ENCODE peak calls at places on chromosomes 12 and 14, in six cellular contexts. R, Z, G, P, T and K are unnamed samples.

GRCh38 chr12:11500861-11501230 is 105.5 kb upstream of the PRB2 start:
- ATAC-seq in R (no peak), Z (no peak), G (no peak), P (no peak), T (no peak), K (no peak)

GRCh38 chr14:96146131-96146771 is 58.4 kb upstream of the BDKRB2 start:
- ATAC-seq in R (no peak), Z (peak), G (no peak), P (no peak), T (no peak), K (peak)

GRCh38 chr12:123393747-123394146 is 9.8 kb downstream of the KMT5A start:
- ATAC-seq in R (no peak), Z (no peak), G (no peak), P (no peak), T (no peak), K (no peak)

GRCh38 chr12:131061041-131061806 is 107.5 kb downstream of the ADGRD1 start:
- ATAC-seq in R (no peak), Z (no peak), G (peak), P (peak), T (no peak), K (no peak)

GRCh38 chr12:48958049-48958388 is 732 bp upstream of the ARF3 start:
- ATAC-seq in R (no peak), Z (no peak), G (no peak), P (no peak), T (no peak), K (no peak)

GRCh38 chr12:125841332-125841731 is 776.1 kb downstream of the AACS start:
- ATAC-seq in R (no peak), Z (no peak), G (no peak), P (no peak), T (no peak), K (no peak)

GRCh38 chr14:34059925-34060746 is 109.3 kb upstream of the EGLN3 start:
- ATAC-seq in R (peak), Z (peak), G (peak), P (peak), T (peak), K (peak)

GRCh38 chr14:71636820-71637471 is 295.3 kb upstream of the RGS6 start:
- ATAC-seq in R (no peak), Z (no peak), G (peak), P (no peak), T (no peak), K (no peak)

GRCh38 chr12:13161172-13161571 is 35.4 kb upstream of the EMP1 start:
- ATAC-seq in R (no peak), Z (no peak), G (peak), P (peak), T (peak), K (no peak)

GRCh38 chr14:77488558-77488957 is 10.1 kb downstream of the ISM2 start:
- ATAC-seq in R (no peak), Z (no peak), G (no peak), P (no peak), T (no peak), K (no peak)

GRCh38 chr14:89417469-89418225 is 614 bp upstream of the FOXN3 start:
- ATAC-seq in R (peak), Z (peak), G (peak), P (peak), T (peak), K (peak)

GRCh38 chr14:52888159-52888558 is 62.7 kb downstream of the FERMT2 start:
- ATAC-seq in R (no peak), Z (no peak), G (no peak), P (no peak), T (no peak), K (no peak)

GRCh38 chr14:103730490-103731035 is 15.0 kb downstream of the ZFYVE21 start:
- ATAC-seq in R (peak), Z (no peak), G (peak), P (no peak), T (peak), K (peak)

GRCh38 chr12:68198490-68199086 is 27.0 kb downstream of the IL26 start:
- ATAC-seq in R (no peak), Z (no peak), G (no peak), P (no peak), T (no peak), K (no peak)

GRCh38 chr12:32365473-32366064 is 33.8 kb upstream of the FGD4 start:
- ATAC-seq in R (peak), Z (peak), G (peak), P (peak), T (peak), K (peak)

DNA sequence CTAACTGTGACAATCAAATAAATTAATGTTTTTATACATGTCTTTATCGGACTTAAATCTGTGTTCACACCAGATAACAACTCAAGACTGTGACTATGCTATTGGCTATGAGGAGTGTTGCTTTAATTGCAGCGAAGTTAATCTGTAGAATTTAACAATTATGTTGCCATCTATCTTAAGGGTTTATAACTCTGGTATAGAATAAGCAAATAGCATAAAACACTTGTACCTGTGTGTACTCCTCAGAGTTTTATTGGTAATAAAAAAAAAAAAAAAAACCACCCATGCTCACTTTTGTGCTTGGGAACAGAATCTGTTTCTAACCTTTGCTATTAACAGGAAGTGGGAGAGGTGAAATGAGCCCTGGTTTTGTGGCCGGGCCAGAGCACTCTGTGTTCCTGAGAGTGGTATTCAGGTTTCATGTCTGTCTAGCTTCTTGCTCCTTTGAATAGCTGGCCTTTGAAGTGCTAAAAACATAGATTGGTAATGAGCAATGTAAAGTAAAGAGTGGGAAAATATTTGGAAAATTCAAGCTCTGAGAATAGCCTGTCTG is 53.1 kb downstream of the PDE3A start:
- ATAC-seq in R (no peak), Z (no peak), G (peak), P (no peak), T (no peak), K (no peak)
- TF ChIP-seq POLR2A in R (no peak), Z (no peak), G (no peak), P (no peak), T (no peak), K (no peak)

DNA sequence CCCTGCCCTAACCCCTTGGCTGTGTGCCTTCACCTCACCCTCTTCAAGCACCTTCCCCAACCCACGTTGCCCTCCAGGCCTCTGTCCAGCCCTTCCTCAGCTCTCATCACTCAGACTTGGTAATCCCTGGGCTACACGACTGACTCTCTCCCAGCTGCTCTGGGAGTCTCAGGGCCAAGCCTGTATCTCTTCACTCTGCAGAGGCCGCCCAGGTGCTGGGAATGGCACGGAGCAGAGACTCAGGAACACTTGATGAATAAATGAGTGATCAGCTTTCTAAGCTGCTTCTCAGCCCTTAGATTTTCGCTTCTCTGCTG is 15.1 kb upstream of the CYP46A1 start:
- ATAC-seq in R (peak), Z (no peak), G (no peak), P (no peak), T (no peak), K (no peak)
- H3K27ac ChIP-seq in R (no peak), Z (no peak), G (no peak), P (no peak), T (no peak), K (no peak)

DNA sequence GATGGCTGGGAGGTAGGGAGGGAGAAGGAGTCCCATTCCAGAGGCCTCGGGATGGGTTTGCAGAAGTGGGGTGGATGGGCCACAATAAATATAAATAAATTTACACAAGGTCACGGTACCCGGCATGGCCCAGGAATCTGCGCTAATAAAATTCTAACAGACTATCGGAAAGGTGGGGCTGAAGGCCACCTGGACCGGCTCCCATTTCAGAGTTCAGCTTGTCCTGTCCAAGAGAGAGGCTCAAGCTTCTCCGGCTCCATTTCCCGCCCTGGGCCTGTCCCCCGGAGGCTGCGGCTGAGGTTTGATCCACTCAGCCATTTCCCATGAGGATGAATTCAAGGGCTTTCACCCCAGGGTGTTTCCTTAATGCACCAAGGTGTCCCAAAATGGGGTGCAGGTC is 30.2 kb downstream of the FOXN4 start:
- ATAC-seq in R (no peak), Z (no peak), G (no peak), P (no peak), T (no peak), K (no peak)
- TF ChIP-seq POLR2AphosphoS5 in R (no peak), Z (no peak), G (no peak), P (no peak), T (no peak), K (no peak)

DNA sequence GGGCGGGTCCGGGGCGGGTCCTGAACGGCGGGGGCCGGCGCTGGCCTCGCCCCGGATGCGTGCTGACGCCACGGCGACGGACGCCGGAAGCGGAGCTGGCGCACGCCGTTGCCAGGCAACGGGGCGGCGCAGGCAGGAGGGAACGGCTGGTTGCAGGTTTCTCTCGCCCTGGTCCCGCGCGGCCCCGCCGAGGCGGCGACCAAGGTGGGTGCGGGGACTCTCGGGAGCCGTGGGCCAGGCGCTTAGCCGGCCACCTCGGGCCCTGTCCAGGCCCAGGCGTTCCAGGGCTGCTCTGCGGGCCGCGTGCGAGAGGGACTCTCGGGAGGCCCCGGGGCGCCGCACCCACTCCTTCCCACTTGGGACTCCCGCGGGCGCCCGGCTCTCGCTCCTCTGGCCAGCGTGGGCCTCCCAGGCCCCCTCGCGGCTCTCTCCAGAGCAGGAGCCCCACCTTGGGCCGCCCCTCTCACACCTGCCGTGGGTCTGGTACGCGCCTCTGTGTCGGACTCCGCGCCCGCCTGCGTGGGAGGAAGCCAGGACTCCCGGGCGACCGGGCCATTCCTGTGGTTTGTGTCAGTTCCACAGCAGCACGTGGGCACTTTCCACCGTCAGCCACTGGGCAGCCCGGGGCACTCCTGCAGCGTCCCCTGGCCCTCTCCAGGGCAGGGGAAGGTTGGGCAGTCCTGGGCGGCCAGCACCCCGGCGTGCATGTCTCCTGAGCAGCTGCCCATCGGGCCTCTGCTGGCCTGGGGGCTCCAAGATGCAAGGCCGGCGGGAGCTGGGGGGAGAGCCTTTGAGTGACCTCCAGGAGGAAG is at the start of gene CLBA1:
- ATAC-seq in R (peak), Z (peak), G (peak), P (peak), T (peak), K (peak)
- TF ChIP-seq POLR2A in R (no peak), Z (peak), G (peak), P (peak), T (no peak), K (peak)

GRCh38 chr12:6771509-6772330 is 600 bp upstream of the LAG3 start:
- ATAC-seq in R (no peak), Z (no peak), G (no peak), P (no peak), T (no peak), K (peak)
- H3K27ac ChIP-seq in R (no peak), Z (peak), G (no peak), P (peak), T (no peak), K (peak)

GRCh38 chr12:38905480-38906351 is at the start of gene CPNE8:
- ATAC-seq in R (peak), Z (peak), G (peak), P (peak), T (peak), K (peak)

GRCh38 chr12:38907171-38907923 is 2.0 kb upstream of the CPNE8 start:
- ATAC-seq in R (no peak), Z (no peak), G (no peak), P (no peak), T (no peak), K (no peak)

GRCh38 chr12:38906482-38907170 is 1.2 kb upstream of the CPNE8 start:
- ATAC-seq in R (peak), Z (peak), G (peak), P (peak), T (peak), K (peak)

GRCh38 chr12:38903596-38903995 is 1.8 kb downstream of the CPNE8 start:
- ATAC-seq in R (no peak), Z (no peak), G (no peak), P (no peak), T (no peak), K (no peak)

DNA sequence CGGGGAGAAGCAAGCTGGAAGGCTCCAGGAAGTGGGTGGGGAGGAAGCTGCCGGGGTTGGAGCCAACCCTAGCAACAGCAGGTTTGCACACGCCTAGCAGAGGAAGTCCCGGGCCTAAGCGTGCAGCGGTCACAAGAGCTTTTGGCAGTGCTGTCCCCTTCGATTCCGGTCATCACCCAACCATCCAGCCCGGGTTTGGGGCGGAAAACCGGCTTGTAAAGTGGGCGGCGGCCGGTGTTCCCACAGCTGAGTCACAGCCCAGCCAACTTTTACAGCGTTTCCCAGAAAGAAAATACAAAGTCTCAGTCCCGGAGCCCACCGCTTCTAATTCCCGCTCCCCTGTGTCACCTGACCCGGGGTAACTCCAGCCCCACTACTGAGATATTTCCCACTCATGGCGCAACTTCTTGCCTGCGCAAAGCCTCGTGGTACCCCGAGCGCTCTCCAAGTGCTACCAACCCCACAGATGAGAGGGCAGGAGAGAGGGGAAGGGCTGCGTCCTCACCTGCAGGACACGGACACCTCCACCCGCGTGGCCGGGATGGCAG is 385 bp downstream of the CPNE8 start:
- ATAC-seq in R (peak), Z (peak), G (peak), P (peak), T (peak), K (peak)
- TF ChIP-seq POLR2AphosphoS5 in R (no peak), Z (peak), G (peak), P (peak), T (no peak), K (peak)

DNA sequence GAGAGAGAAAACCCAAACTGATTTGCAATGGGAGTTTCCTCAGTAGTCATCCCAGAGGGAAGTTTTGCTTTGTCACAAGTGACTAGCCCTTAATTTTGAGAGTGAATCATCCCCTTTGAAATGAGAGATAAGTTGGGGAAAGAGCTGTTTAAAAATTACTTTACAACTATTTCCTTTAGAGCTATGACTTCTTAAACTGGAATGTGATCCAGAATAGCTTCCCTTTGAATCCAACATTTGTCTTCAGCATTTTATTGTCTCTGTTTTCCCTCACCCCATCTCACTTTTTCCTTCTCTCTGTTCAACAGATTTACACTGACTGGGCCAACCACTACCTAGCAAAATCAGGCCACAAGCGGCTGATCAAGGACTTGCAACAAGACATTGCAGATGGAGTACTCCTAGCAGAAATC is 109.3 kb downstream of the NAV3 start:
- ATAC-seq in R (no peak), Z (no peak), G (no peak), P (peak), T (no peak), K (peak)
- TF ChIP-seq POLR2A in R (no peak), Z (no peak), G (no peak), P (no peak), T (no peak), K (no peak)

GRCh38 chr12:110613771-110614684 is at the start of gene TCTN1:
- ATAC-seq in R (peak), Z (peak), G (peak), P (peak), T (peak), K (peak)
- H3K27ac ChIP-seq in R (peak), Z (peak), G (peak), P (peak), T (peak), K (peak)

DNA sequence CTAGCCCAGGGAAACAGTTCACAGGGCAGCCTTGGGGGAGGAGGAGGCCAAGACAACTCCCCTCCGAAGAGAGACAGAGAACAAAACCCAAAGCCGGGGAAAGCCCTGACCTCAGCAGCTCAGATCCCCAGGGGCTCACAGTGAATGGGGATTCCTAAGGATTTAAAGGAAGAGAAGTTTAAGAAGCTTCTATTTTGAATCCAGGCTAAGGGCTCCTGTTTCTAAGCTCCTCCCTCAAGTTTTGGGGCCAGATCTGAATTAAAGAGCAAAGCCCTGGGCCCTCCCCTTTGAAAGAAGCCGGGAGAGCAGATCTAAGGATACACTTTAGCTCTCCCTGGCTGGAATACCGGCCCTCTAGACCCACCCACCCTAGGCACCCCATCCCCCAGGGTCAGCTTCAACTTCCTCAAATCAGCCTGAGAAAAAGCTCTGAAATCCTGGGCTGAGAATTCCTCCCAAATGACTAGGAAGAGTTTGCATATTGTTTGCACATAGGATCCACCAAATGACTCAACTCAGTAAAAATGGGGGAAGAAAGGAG is 3.9 kb downstream of the KDM2B start:
- ATAC-seq in R (no peak), Z (no peak), G (peak), P (no peak), T (no peak), K (no peak)
- TF ChIP-seq POLR2AphosphoS5 in R (no peak), Z (no peak), G (no peak), P (no peak), T (no peak), K (no peak)

DNA sequence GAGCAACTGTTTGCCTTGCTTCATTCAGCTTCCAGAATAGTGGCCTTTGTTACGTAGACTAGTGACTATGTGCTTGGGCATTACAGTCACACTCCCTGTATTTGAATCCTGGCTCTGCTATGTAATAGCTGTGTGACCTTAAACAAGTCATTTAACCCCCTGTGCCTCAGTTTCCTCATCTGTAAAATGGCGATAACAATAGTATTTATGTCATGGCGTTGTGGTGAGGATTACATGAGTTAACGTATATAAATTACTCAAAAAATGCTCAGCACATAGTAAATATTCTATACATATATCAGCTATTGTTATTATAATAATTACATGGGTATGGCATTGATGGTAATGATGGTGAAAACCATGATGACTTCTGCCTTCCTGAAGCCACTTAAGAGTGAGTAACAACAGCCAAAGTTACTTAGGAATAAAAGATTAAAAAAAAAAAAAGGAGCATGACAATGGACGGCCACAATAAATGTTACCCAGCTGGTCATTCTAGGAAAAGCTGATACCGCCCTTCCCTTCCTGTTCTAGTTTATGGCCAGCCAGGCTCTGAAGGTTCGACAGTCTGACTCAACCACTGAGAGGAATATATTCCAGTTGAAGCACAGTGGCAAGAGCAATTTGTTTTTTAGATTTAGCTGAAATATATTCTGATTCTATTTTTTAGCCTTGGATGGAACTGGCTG is 9.9 kb upstream of the ADIPOR2 start:
- ATAC-seq in R (peak), Z (no peak), G (no peak), P (no peak), T (no peak), K (no peak)
- TF ChIP-seq POLR2A in R (no peak), Z (no peak), G (no peak), P (no peak), T (no peak), K (no peak)